ENCODE peak calls at places on chromosomes 7 and 10, in eight cellular contexts. U is iPS-NIHi11; F is fibroblast of lung; V is HuH-7.5; L is stimulated activated CD4-positive, alpha-beta T cell treated with anti-CD3 and anti-CD28 coated beads, Interleukin-2, amount 100 ng/mL, for 48 hours; I is H4; E is colonic mucosa; X is CD4-positive, alpha-beta memory T cell. R is an unnamed sample.

GRCh38 chr10:21396889-21397288 is 128.6 kb downstream of the SKIDA1 start:
- DNase-seq in U (no peak), F (peak), V (no peak), L (no peak), I (peak), E (no peak), X (no peak), R (no peak)

GRCh38 chr7:64907641-64908326 is 4.7 kb downstream of the ZNF273 start:
- DNase-seq in U (no peak), F (peak), V (no peak), L (no peak), I (no peak), E (no peak), X (no peak), R (no peak)

GRCh38 chr10:76352300-76352699 is 920.9 kb downstream of the LRMDA start:
- DNase-seq in U (no peak), F (peak), V (no peak), L (no peak), I (peak), E (no peak), X (no peak), R (peak)

GRCh38 chr10:58268946-58269831 is at the start of gene CISD1:
- DNase-seq in U (peak), F (peak), V (peak), L (peak), I (peak), E (peak), X (peak), R (peak)

GRCh38 chr7:6730343-6730633 is 23.5 kb upstream of the ZNF12 start:
- DNase-seq in U (peak), F (no peak), V (no peak), L (peak), I (no peak), E (no peak), X (no peak), R (no peak)

GRCh38 chr10:102599565-102600327 is 44.5 kb upstream of the TRIM8 start:
- DNase-seq in U (no peak), F (no peak), V (peak), L (no peak), I (no peak), E (no peak), X (no peak), R (peak)

GRCh38 chr10:14586901-14587300 is 187.8 kb downstream of the FAM107B start:
- DNase-seq in U (no peak), F (no peak), V (no peak), L (no peak), I (no peak), E (no peak), X (peak), R (no peak)

GRCh38 chr7:54469740-54470139 is 72.4 kb upstream of the VSTM2A start:
- DNase-seq in U (no peak), F (no peak), V (no peak), L (no peak), I (no peak), E (no peak), X (no peak), R (no peak)

GRCh38 chr7:7962851-7963250 is 5.7 kb upstream of the GLCCI1 start:
- DNase-seq in U (no peak), F (peak), V (no peak), L (no peak), I (no peak), E (no peak), X (no peak), R (no peak)

GRCh38 chr7:86222806-86223205 is 420.9 kb upstream of the GRM3 start:
- DNase-seq in U (no peak), F (no peak), V (no peak), L (no peak), I (no peak), E (no peak), X (no peak), R (no peak)

GRCh38 chr10:71835671-71836593 is 15.1 kb downstream of the PSAP start:
- DNase-seq in U (no peak), F (peak), V (no peak), L (no peak), I (peak), E (no peak), X (no peak), R (peak)

GRCh38 chr7:16759840-16760239 is 6.3 kb downstream of the TSPAN13 start:
- DNase-seq in U (no peak), F (no peak), V (no peak), L (no peak), I (no peak), E (no peak), X (no peak), R (no peak)

GRCh38 chr7:8418627-8419245 is 14.7 kb upstream of the NXPH1 start:
- DNase-seq in U (peak), F (peak), V (no peak), L (peak), I (peak), E (peak), X (peak), R (no peak)

GRCh38 chr10:102431452-102432124 is 786 bp downstream of the CUEDC2 start:
- DNase-seq in U (no peak), F (peak), V (no peak), L (no peak), I (no peak), E (no peak), X (no peak), R (peak)

GRCh38 chr7:80379034-80379433 is 132.8 kb downstream of the GNAT3 start:
- DNase-seq in U (no peak), F (peak), V (no peak), L (no peak), I (peak), E (no peak), X (no peak), R (no peak)

GRCh38 chr7:127996253-127997071 is 34.8 kb downstream of the LRRC4 start:
- DNase-seq in U (no peak), F (no peak), V (no peak), L (no peak), I (no peak), E (no peak), X (no peak), R (no peak)

GRCh38 chr10:10094700-10095099 is 923.0 kb upstream of the CELF2 start:
- DNase-seq in U (no peak), F (no peak), V (no peak), L (no peak), I (no peak), E (no peak), X (no peak), R (no peak)

GRCh38 chr10:74189999-74190421 is 39.0 kb downstream of the ADK start:
- DNase-seq in U (peak), F (peak), V (no peak), L (no peak), I (peak), E (no peak), X (peak), R (peak)

GRCh38 chr10:132551093-132551807 is 13.7 kb downstream of the INPP5A start:
- DNase-seq in U (no peak), F (no peak), V (no peak), L (no peak), I (no peak), E (no peak), X (no peak), R (peak)

GRCh38 chr10:88995156-88995876 is 4.7 kb downstream of the FAS start:
- DNase-seq in U (no peak), F (no peak), V (no peak), L (no peak), I (no peak), E (peak), X (no peak), R (no peak)

GRCh38 chr10:62224606-62225005 is 44.0 kb downstream of the RTKN2 start:
- DNase-seq in U (peak), F (peak), V (no peak), L (no peak), I (no peak), E (no peak), X (no peak), R (peak)

GRCh38 chr7:105256621-105257283 is 132.0 kb downstream of the SRPK2 start:
- DNase-seq in U (no peak), F (no peak), V (no peak), L (no peak), I (no peak), E (no peak), X (no peak), R (no peak)

GRCh38 chr7:30084195-30084594 is 50.6 kb upstream of the MTURN start:
- DNase-seq in U (no peak), F (no peak), V (no peak), L (no peak), I (no peak), E (no peak), X (no peak), R (no peak)

GRCh38 chr10:117439243-117439912 is 64.1 kb upstream of the PDZD8 start:
- DNase-seq in U (no peak), F (peak), V (no peak), L (no peak), I (no peak), E (no peak), X (no peak), R (no peak)

GRCh38 chr10:126169899-126170298 is 218.4 kb downstream of the ADAM12 start:
- DNase-seq in U (no peak), F (peak), V (no peak), L (no peak), I (no peak), E (no peak), X (no peak), R (no peak)

GRCh38 chr7:21104124-21104500 is 317.4 kb upstream of the SP8 start:
- DNase-seq in U (no peak), F (no peak), V (no peak), L (no peak), I (no peak), E (peak), X (no peak), R (no peak)

GRCh38 chr10:47261121-47261520 is 38.9 kb upstream of the GDF10 start:
- DNase-seq in U (no peak), F (no peak), V (no peak), L (no peak), I (no peak), E (no peak), X (peak), R (no peak)